ENCODE peak calls at places on chromosomes 2 and 18, in seven cellular contexts. L is GM23248; X is neuronal stem cell; G is stomach; P is suprapubic skin; B is Karpas-422; H is CD4-positive, CD25-positive, alpha-beta regulatory T cell. O is an unnamed sample.

GRCh38 chr18:79385749-79386341 is 9.9 kb upstream of the NFATC1 start:
- DNase-seq in G (no peak), X (no peak), B (no peak), H (no peak), L (no peak), P (peak; percentile 57), O (no peak)

GRCh38 chr18:78895207-78896001 is 84.2 kb upstream of the SALL3 start:
- DNase-seq in L (no peak), X (no peak), P (no peak), H (no peak), B (no peak), G (no peak), O (no peak)

GRCh38 chr2:102126169-102126568 is 16.4 kb upstream of the IL1R1 start:
- DNase-seq in X (no peak), L (no peak), H (no peak), P (no peak), B (no peak), G (no peak), O (no peak)

GRCh38 chr2:171814883-171815282 is 79.2 kb downstream of the SLC25A12 start:
- DNase-seq in G (no peak), H (no peak), X (no peak), P (no peak), L (no peak), B (no peak), O (no peak)

GRCh38 chr2:120442923-120443571 is 97.1 kb downstream of the INHBB start:
- DNase-seq in X (peak; percentile 23), B (no peak), H (no peak), G (peak; percentile 92), L (peak; percentile 6), P (peak; percentile 73), O (no peak)

GRCh38 chr2:202158796-202159195 is 79.6 kb downstream of the SUMO1 start:
- DNase-seq in P (no peak), L (peak; percentile 43), G (no peak), H (no peak), B (peak; percentile 56), X (no peak), O (no peak)

GRCh38 chr18:73952296-73952946 is 195.2 kb downstream of the FBXO15 start:
- DNase-seq in B (no peak), H (no peak), X (no peak), L (no peak), G (no peak), P (no peak), O (no peak)

GRCh38 chr2:120842456-120843439 is 107.1 kb downstream of the GLI2 start:
- DNase-seq in G (no peak), H (no peak), L (peak; percentile 34), P (peak; percentile 30), X (no peak), B (no peak), O (no peak)

GRCh38 chr2:240917009-240917683 is 11.0 kb downstream of the CROCC2 start:
- DNase-seq in G (no peak), X (no peak), P (peak; percentile 65), B (peak; percentile 47), L (no peak), H (no peak), O (no peak)

GRCh38 chr2:112768432-112768831 is 4.0 kb upstream of the CKAP2L start:
- DNase-seq in H (no peak), G (no peak), B (no peak), L (peak; percentile 44), X (no peak), P (no peak), O (no peak)

GRCh38 chr2:233563663-233564430 is 2.7 kb downstream of the USP40 start:
- DNase-seq in P (no peak), X (no peak), H (no peak), L (peak; percentile 14), B (peak; percentile 39), G (no peak), O (no peak)

GRCh38 chr2:69997296-69998184 is 36.1 kb upstream of the ASPRV1 start:
- DNase-seq in B (no peak), P (peak; percentile 50), X (no peak), G (peak; percentile 44), H (no peak), L (peak; percentile 88), O (peak; percentile 4)

GRCh38 chr2:143426296-143426695 is 297.1 kb downstream of the ARHGAP15 start:
- DNase-seq in X (no peak), H (no peak), G (no peak), L (peak; percentile 94), P (no peak), B (no peak), O (no peak)

GRCh38 chr2:198438326-198438725 is 633.9 kb downstream of the PLCL1 start:
- DNase-seq in X (no peak), B (no peak), G (no peak), P (no peak), L (peak; percentile 16), H (no peak), O (no peak)

GRCh38 chr2:54209379-54209778 is 46.6 kb downstream of the TSPYL6 start:
- DNase-seq in B (no peak), L (no peak), H (no peak), G (no peak), P (no peak), X (no peak), O (no peak)

GRCh38 chr2:143284087-143284675 is 155.0 kb downstream of the ARHGAP15 start:
- DNase-seq in L (peak; percentile 65), X (peak; percentile 20), P (no peak), B (peak; percentile 84), H (peak; percentile 46), G (no peak), O (no peak)

GRCh38 chr2:200786423-200786822 is 25.3 kb upstream of the BZW1 start:
- DNase-seq in P (no peak), X (no peak), G (no peak), H (no peak), L (peak; percentile 57), B (no peak), O (no peak)

GRCh38 chr2:122203523-122203922 is 448.1 kb downstream of the TSN start:
- DNase-seq in L (peak; percentile 88), H (no peak), G (no peak), P (no peak), B (no peak), X (no peak), O (no peak)

GRCh38 chr2:225337183-225337582 is 62.3 kb upstream of the NYAP2 start:
- DNase-seq in X (peak; percentile 24), L (peak; percentile 4), G (no peak), P (no peak), B (no peak), H (no peak), O (no peak)

GRCh38 chr2:101463885-101464653 is 10.8 kb downstream of the RFX8 start:
- DNase-seq in H (no peak), X (no peak), G (no peak), P (no peak), L (peak; percentile 93), B (no peak), O (no peak)

GRCh38 chr18:34999734-35000397 is 41.3 kb upstream of the MAPRE2 start:
- DNase-seq in B (peak; percentile 73), P (no peak), X (no peak), G (no peak), L (no peak), H (no peak), O (no peak)

GRCh38 chr2:219404291-219404910 is 13.8 kb upstream of the DES start:
- DNase-seq in G (no peak), P (no peak), H (no peak), X (no peak), L (no peak), B (no peak), O (no peak)

GRCh38 chr2:48572797-48573196 is 42.8 kb downstream of the STON1 start:
- DNase-seq in H (no peak), G (no peak), L (no peak), P (no peak), B (no peak), X (no peak), O (no peak)

GRCh38 chr2:222861411-222862067 is 703 bp downstream of the ACSL3 start:
- DNase-seq in P (peak; percentile 74), B (peak; percentile 67), L (peak; percentile 72), G (peak; percentile 34), X (no peak), H (no peak), O (no peak)

GRCh38 chr2:11872247-11872947 is 126.0 kb downstream of the LPIN1 start:
- DNase-seq in X (no peak), B (no peak), G (no peak), L (no peak), H (no peak), P (no peak), O (no peak)

GRCh38 chr18:74722237-74722636 is 124.6 kb downstream of the ZNF407 start:
- DNase-seq in P (no peak), H (no peak), B (no peak), G (no peak), X (no peak), L (peak; percentile 62), O (no peak)

GRCh38 chr2:32558492-32558891 is 69.4 kb upstream of the TTC27 start:
- DNase-seq in G (no peak), L (no peak), P (no peak), X (no peak), H (no peak), B (no peak), O (no peak)

GRCh38 chr18:58567453-58568196 is 61.3 kb downstream of the ALPK2 start:
- DNase-seq in X (no peak), H (no peak), B (no peak), L (peak; percentile 97), P (peak; percentile 73), G (no peak), O (no peak)

GRCh38 chr18:59740131-59740530 is 42.9 kb upstream of the CCBE1 start:
- DNase-seq in B (no peak), X (no peak), H (no peak), L (no peak), P (no peak), G (no peak), O (no peak)

DNA sequence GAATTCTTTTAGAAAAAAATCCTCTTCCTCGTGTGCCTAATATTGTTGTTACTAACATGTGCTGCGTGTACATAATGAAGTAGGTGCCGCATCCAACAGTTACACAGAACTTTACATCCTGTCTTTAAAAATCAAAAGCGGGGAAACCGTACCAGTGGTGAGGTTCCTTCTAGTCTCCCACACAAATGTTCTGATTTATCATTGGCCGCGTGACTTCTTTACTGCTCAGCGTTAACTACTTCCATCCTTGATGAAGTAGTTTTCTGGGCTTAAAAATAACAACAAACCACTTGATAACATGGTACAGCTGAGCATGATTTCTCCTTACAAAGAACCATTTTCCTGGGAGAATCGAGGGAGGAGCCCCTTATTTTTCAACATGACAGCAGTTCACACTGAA is 9.7 kb downstream of the EMILIN2 start:
- DNase-seq in L (peak; percentile 54), X (no peak), G (no peak), P (no peak), B (no peak), H (no peak), O (no peak)
- H3K27ac ChIP-seq in L (peak overlapping the region; percentile 87), X (no peak overlapping the region), G (no peak overlapping the region), P (peak overlapping the region; percentile 64), B (no peak overlapping the region), H (no peak overlapping the region), O (peak overlapping the region; percentile 85)

GRCh38 chr2:150169230-150169629 is 318.2 kb downstream of the RND3 start:
- DNase-seq in L (peak; percentile 88), B (no peak), G (peak; percentile 62), P (no peak), X (no peak), H (no peak), O (peak; percentile 10)
- H3K27ac ChIP-seq in L (peak overlapping the region; percentile 53), B (no peak overlapping the region), G (no peak overlapping the region), P (no peak overlapping the region), X (no peak overlapping the region), H (no peak overlapping the region), O (no peak overlapping the region)

GRCh38 chr2:227320305-227321094 is 4.6 kb upstream of the MFF start:
- DNase-seq in L (no peak), B (no peak), X (no peak), G (no peak), H (no peak), P (no peak), O (no peak)
- H3K27ac ChIP-seq in L (no peak overlapping the region), B (no peak overlapping the region), X (no peak overlapping the region), G (no peak overlapping the region), H (no peak overlapping the region), P (no peak overlapping the region), O (no peak overlapping the region)

GRCh38 chr2:176812376-176812775 is 400.2 kb upstream of the HNRNPA3 start:
- DNase-seq in H (no peak), B (no peak), G (no peak), X (no peak), L (no peak), P (no peak), O (no peak)
- H3K27ac ChIP-seq in H (no peak overlapping the region), B (peak overlapping the region; percentile 90), G (no peak overlapping the region), X (no peak overlapping the region), L (no peak overlapping the region), P (no peak overlapping the region), O (no peak overlapping the region)